ENCODE peak calls at places on chromosomes 2 and 18, in ten cellular contexts. One of them, this sample, is unnamed.

GRCh38 chr18:41864216-41864615 is 90.8 kb upstream of the PIK3C3 start:
- DNase-seq in AG09309: no peak
- DNase-seq in aorta: no peak
- DNase-seq in cardiac muscle cell: no peak
- DNase-seq in OCI-LY7: no peak
- DNase-seq in bronchial epithelial cell: no peak
- DNase-seq in SK-N-SH: no peak
- DNase-seq in fibroblast of pulmonary artery: no peak
- DNase-seq in HAP-1: peak; percentile 42
- DNase-seq in AG04449: no peak
- DNase-seq in this sample: no peak

GRCh38 chr2:210577263-210578071 is 21.1 kb downstream of the CPS1 start:
- DNase-seq in fibroblast of pulmonary artery: peak; percentile 66
- DNase-seq in SK-N-SH: peak; percentile 16
- DNase-seq in HAP-1: no peak
- DNase-seq in OCI-LY7: peak; percentile 60
- DNase-seq in aorta: no peak
- DNase-seq in AG04449: peak; percentile 10
- DNase-seq in AG09309: peak; percentile 28
- DNase-seq in bronchial epithelial cell: peak; percentile 60
- DNase-seq in cardiac muscle cell: peak; percentile 58
- DNase-seq in this sample: peak; percentile 41

GRCh38 chr2:58441643-58442042 is 200.5 kb upstream of the FANCL start:
- DNase-seq in aorta: no peak
- DNase-seq in fibroblast of pulmonary artery: no peak
- DNase-seq in AG04449: no peak
- DNase-seq in cardiac muscle cell: no peak
- DNase-seq in bronchial epithelial cell: no peak
- DNase-seq in OCI-LY7: no peak
- DNase-seq in HAP-1: no peak
- DNase-seq in AG09309: no peak
- DNase-seq in SK-N-SH: no peak
- DNase-seq in this sample: no peak

GRCh38 chr18:3726241-3726951 is 276.4 kb downstream of the TGIF1 start:
- DNase-seq in aorta: no peak
- DNase-seq in AG09309: no peak
- DNase-seq in OCI-LY7: peak; percentile 30
- DNase-seq in bronchial epithelial cell: no peak
- DNase-seq in SK-N-SH: no peak
- DNase-seq in HAP-1: no peak
- DNase-seq in cardiac muscle cell: no peak
- DNase-seq in fibroblast of pulmonary artery: no peak
- DNase-seq in AG04449: no peak
- DNase-seq in this sample: no peak

GRCh38 chr2:72994282-72994990 is 77.1 kb downstream of the SFXN5 start:
- DNase-seq in bronchial epithelial cell: no peak
- DNase-seq in AG09309: no peak
- DNase-seq in SK-N-SH: no peak
- DNase-seq in HAP-1: no peak
- DNase-seq in AG04449: no peak
- DNase-seq in OCI-LY7: no peak
- DNase-seq in cardiac muscle cell: no peak
- DNase-seq in fibroblast of pulmonary artery: no peak
- DNase-seq in aorta: peak; percentile 33
- DNase-seq in this sample: no peak

GRCh38 chr18:46247938-46248337 is 143.8 kb downstream of the HAUS1 start:
- DNase-seq in AG09309: no peak
- DNase-seq in bronchial epithelial cell: no peak
- DNase-seq in OCI-LY7: no peak
- DNase-seq in SK-N-SH: no peak
- DNase-seq in aorta: no peak
- DNase-seq in cardiac muscle cell: no peak
- DNase-seq in fibroblast of pulmonary artery: no peak
- DNase-seq in AG04449: no peak
- DNase-seq in HAP-1: no peak
- DNase-seq in this sample: no peak

GRCh38 chr2:48694143-48694542 is 61.4 kb downstream of the LHCGR start:
- DNase-seq in fibroblast of pulmonary artery: peak; percentile 47
- DNase-seq in cardiac muscle cell: no peak
- DNase-seq in HAP-1: peak; percentile 18
- DNase-seq in bronchial epithelial cell: peak; percentile 36
- DNase-seq in AG04449: no peak
- DNase-seq in OCI-LY7: no peak
- DNase-seq in SK-N-SH: no peak
- DNase-seq in AG09309: no peak
- DNase-seq in aorta: no peak
- DNase-seq in this sample: no peak

GRCh38 chr2:46508734-46509133 is 29.4 kb downstream of the TMEM247 start:
- DNase-seq in OCI-LY7: no peak
- DNase-seq in aorta: no peak
- DNase-seq in AG09309: no peak
- DNase-seq in cardiac muscle cell: no peak
- DNase-seq in HAP-1: no peak
- DNase-seq in AG04449: no peak
- DNase-seq in bronchial epithelial cell: no peak
- DNase-seq in SK-N-SH: no peak
- DNase-seq in fibroblast of pulmonary artery: no peak
- DNase-seq in this sample: no peak

GRCh38 chr2:191617589-191617988 is 60.3 kb upstream of the NABP1 start:
- DNase-seq in cardiac muscle cell: no peak
- DNase-seq in bronchial epithelial cell: peak; percentile 71
- DNase-seq in aorta: no peak
- DNase-seq in AG09309: no peak
- DNase-seq in SK-N-SH: no peak
- DNase-seq in HAP-1: no peak
- DNase-seq in AG04449: no peak
- DNase-seq in fibroblast of pulmonary artery: no peak
- DNase-seq in OCI-LY7: peak; percentile 72
- DNase-seq in this sample: peak; percentile 64

GRCh38 chr2:54572636-54573531 is 116.8 kb downstream of the SPTBN1 start:
- DNase-seq in SK-N-SH: no peak
- DNase-seq in AG09309: no peak
- DNase-seq in HAP-1: no peak
- DNase-seq in bronchial epithelial cell: peak; percentile 83
- DNase-seq in cardiac muscle cell: peak; percentile 37
- DNase-seq in AG04449: no peak
- DNase-seq in OCI-LY7: no peak
- DNase-seq in aorta: no peak
- DNase-seq in fibroblast of pulmonary artery: peak; percentile 71
- DNase-seq in this sample: no peak

GRCh38 chr2:201157694-201158093 is 25.2 kb upstream of the CASP10 start:
- DNase-seq in OCI-LY7: no peak
- DNase-seq in fibroblast of pulmonary artery: peak; percentile 35
- DNase-seq in aorta: no peak
- DNase-seq in SK-N-SH: no peak
- DNase-seq in AG04449: no peak
- DNase-seq in bronchial epithelial cell: peak; percentile 95
- DNase-seq in HAP-1: no peak
- DNase-seq in cardiac muscle cell: no peak
- DNase-seq in AG09309: no peak
- DNase-seq in this sample: no peak

GRCh38 chr2:224687156-224687555 is 29.0 kb downstream of the CCDC195 start:
- DNase-seq in OCI-LY7: no peak
- DNase-seq in AG09309: no peak
- DNase-seq in HAP-1: no peak
- DNase-seq in fibroblast of pulmonary artery: no peak
- DNase-seq in SK-N-SH: no peak
- DNase-seq in AG04449: no peak
- DNase-seq in bronchial epithelial cell: no peak
- DNase-seq in aorta: no peak
- DNase-seq in cardiac muscle cell: no peak
- DNase-seq in this sample: no peak
- H3K4me3 ChIP-seq in OCI-LY7: no peak overlapping the region
- H3K4me3 ChIP-seq in AG09309: no peak overlapping the region
- H3K4me3 ChIP-seq in HAP-1: no peak overlapping the region
- H3K4me3 ChIP-seq in fibroblast of pulmonary artery: no peak overlapping the region
- H3K4me3 ChIP-seq in SK-N-SH: no peak overlapping the region
- H3K4me3 ChIP-seq in AG04449: no peak overlapping the region
- H3K4me3 ChIP-seq in bronchial epithelial cell: no peak overlapping the region
- H3K4me3 ChIP-seq in aorta: no peak overlapping the region
- H3K4me3 ChIP-seq in cardiac muscle cell: no peak overlapping the region
- H3K4me3 ChIP-seq in this sample: no peak overlapping the region

GRCh38 chr2:8607591-8607990 is 74.3 kb upstream of the ID2 start:
- DNase-seq in AG04449: peak; percentile 69
- DNase-seq in SK-N-SH: no peak
- DNase-seq in fibroblast of pulmonary artery: peak; percentile 70
- DNase-seq in HAP-1: no peak
- DNase-seq in cardiac muscle cell: peak; percentile 21
- DNase-seq in OCI-LY7: no peak
- DNase-seq in aorta: no peak
- DNase-seq in AG09309: peak; percentile 86
- DNase-seq in bronchial epithelial cell: no peak
- DNase-seq in this sample: no peak
- H3K4me3 ChIP-seq in AG04449: peak overlapping the region; percentile 6
- H3K4me3 ChIP-seq in SK-N-SH: no peak overlapping the region
- H3K4me3 ChIP-seq in fibroblast of pulmonary artery: no peak overlapping the region
- H3K4me3 ChIP-seq in HAP-1: no peak overlapping the region
- H3K4me3 ChIP-seq in cardiac muscle cell: no peak overlapping the region
- H3K4me3 ChIP-seq in OCI-LY7: no peak overlapping the region
- H3K4me3 ChIP-seq in aorta: no peak overlapping the region
- H3K4me3 ChIP-seq in AG09309: no peak overlapping the region
- H3K4me3 ChIP-seq in bronchial epithelial cell: no peak overlapping the region
- H3K4me3 ChIP-seq in this sample: no peak overlapping the region

DNA sequence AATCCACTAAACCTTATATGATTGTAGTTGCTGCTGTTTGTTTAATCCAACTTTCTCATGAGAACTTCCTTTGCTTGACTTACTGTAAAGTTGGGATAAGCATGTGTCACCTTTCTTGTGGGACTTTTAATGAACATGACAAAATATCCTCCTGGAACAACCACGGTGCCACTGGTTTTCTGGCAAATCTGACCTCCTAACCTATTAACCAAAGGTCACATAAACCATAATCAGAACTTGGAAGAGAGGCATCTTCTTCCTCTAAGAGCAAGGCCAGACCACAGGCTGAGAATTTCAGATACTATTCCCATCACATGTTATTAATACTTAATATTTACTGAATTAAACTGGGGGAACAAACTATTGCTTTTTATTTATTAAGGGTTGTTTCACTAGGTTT is 2.3 kb downstream of the SLC40A1 start:
- DNase-seq in AG09309: no peak
- DNase-seq in fibroblast of pulmonary artery: no peak
- DNase-seq in cardiac muscle cell: no peak
- DNase-seq in OCI-LY7: no peak
- DNase-seq in aorta: no peak
- DNase-seq in AG04449: no peak
- DNase-seq in bronchial epithelial cell: no peak
- DNase-seq in HAP-1: no peak
- DNase-seq in SK-N-SH: no peak
- DNase-seq in this sample: no peak
- H3K4me3 ChIP-seq in AG09309: no peak overlapping the region
- H3K4me3 ChIP-seq in fibroblast of pulmonary artery: no peak overlapping the region
- H3K4me3 ChIP-seq in cardiac muscle cell: no peak overlapping the region
- H3K4me3 ChIP-seq in OCI-LY7: no peak overlapping the region
- H3K4me3 ChIP-seq in aorta: peak overlapping the region; percentile 82
- H3K4me3 ChIP-seq in AG04449: no peak overlapping the region
- H3K4me3 ChIP-seq in bronchial epithelial cell: no peak overlapping the region
- H3K4me3 ChIP-seq in HAP-1: no peak overlapping the region
- H3K4me3 ChIP-seq in SK-N-SH: no peak overlapping the region
- H3K4me3 ChIP-seq in this sample: no peak overlapping the region

DNA sequence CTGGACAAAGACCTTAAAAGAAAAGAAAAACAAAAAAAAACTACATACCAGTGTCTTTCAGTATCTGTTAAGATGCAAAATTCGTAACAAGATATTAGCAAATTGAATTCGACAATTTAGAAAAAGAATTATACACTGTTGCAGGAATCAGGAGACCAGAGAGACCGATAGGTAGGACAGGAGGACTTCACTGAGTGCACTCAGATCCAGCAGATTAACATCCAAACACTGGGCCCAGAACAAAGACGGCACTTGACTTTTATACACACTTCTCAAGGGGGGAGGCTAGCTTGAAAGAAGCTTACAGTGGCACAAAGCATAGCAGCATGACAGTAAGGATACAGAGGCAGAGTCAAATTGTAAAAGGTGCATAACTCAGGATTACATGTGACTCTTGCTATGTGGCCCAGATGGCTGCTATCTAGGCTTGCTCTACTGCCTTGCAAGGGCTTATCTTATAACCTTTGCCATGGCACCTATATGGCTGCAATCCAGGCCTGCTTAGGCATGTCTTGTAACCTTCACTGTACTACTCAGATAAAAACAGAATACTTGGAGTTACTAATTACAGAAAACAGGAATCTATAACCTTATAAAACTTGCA is 507.3 kb upstream of the LRRTM4 start:
- DNase-seq in cardiac muscle cell: no peak
- DNase-seq in AG09309: no peak
- DNase-seq in SK-N-SH: no peak
- DNase-seq in bronchial epithelial cell: no peak
- DNase-seq in HAP-1: no peak
- DNase-seq in fibroblast of pulmonary artery: no peak
- DNase-seq in aorta: no peak
- DNase-seq in AG04449: no peak
- DNase-seq in OCI-LY7: no peak
- DNase-seq in this sample: no peak
- H3K4me3 ChIP-seq in cardiac muscle cell: no peak overlapping the region
- H3K4me3 ChIP-seq in AG09309: no peak overlapping the region
- H3K4me3 ChIP-seq in SK-N-SH: no peak overlapping the region
- H3K4me3 ChIP-seq in bronchial epithelial cell: no peak overlapping the region
- H3K4me3 ChIP-seq in HAP-1: no peak overlapping the region
- H3K4me3 ChIP-seq in fibroblast of pulmonary artery: no peak overlapping the region
- H3K4me3 ChIP-seq in aorta: no peak overlapping the region
- H3K4me3 ChIP-seq in AG04449: no peak overlapping the region
- H3K4me3 ChIP-seq in OCI-LY7: no peak overlapping the region
- H3K4me3 ChIP-seq in this sample: no peak overlapping the region

DNA sequence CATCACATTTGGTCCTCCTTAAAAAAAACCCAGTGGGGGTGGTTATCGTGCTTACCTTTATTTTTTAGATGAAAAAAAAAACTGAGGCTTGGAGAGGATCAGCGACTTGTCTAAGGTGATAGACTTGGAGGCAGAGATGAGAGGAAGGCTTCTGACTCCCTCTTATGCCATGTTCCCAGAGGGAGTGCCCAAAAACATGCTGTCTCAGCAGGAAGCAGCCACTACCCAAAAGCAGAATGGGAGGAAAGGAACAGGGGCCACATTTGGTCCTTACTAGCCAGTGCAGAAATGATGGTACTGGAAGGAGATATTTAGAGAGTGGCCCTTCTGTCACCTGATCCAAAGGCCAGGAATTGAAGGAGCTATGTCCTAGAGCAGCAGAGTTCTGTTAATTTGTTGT is 118.4 kb downstream of the B3GNT2 start:
- DNase-seq in cardiac muscle cell: no peak
- DNase-seq in SK-N-SH: no peak
- DNase-seq in aorta: no peak
- DNase-seq in HAP-1: no peak
- DNase-seq in bronchial epithelial cell: no peak
- DNase-seq in AG04449: no peak
- DNase-seq in AG09309: no peak
- DNase-seq in OCI-LY7: no peak
- DNase-seq in fibroblast of pulmonary artery: no peak
- DNase-seq in this sample: no peak
- H3K4me3 ChIP-seq in cardiac muscle cell: no peak overlapping the region
- H3K4me3 ChIP-seq in SK-N-SH: no peak overlapping the region
- H3K4me3 ChIP-seq in aorta: no peak overlapping the region
- H3K4me3 ChIP-seq in HAP-1: no peak overlapping the region
- H3K4me3 ChIP-seq in bronchial epithelial cell: no peak overlapping the region
- H3K4me3 ChIP-seq in AG04449: no peak overlapping the region
- H3K4me3 ChIP-seq in AG09309: no peak overlapping the region
- H3K4me3 ChIP-seq in OCI-LY7: no peak overlapping the region
- H3K4me3 ChIP-seq in fibroblast of pulmonary artery: no peak overlapping the region
- H3K4me3 ChIP-seq in this sample: no peak overlapping the region